ENCODE peak calls at places on chromosomes 11 and 22, in eight cellular contexts. S is activated T-helper 1 cell treated with anti-CD3 and anti-CD28 coated beads, Interleukin-12 subunit alpha, Interleukin-12 subunit beta, Interleukin-2, Interleukin-4 antibody, amounts not matched to agents 30 ng/mL and 10 ng/mL and 1 ng/mL, durations not matched to agents 14 hours and 24 hours and 36 hours; J is 8988T; G is PC-3; I is stimulated activated CD8-positive, alpha-beta memory T cell treated with anti-CD3 and anti-CD28 coated beads, Interleukin-12 subunit alpha, Interleukin-12 subunit beta, amount 100 ng/mL, for 4 hours; E is dorsolateral prefrontal cortex; C is CD4-positive, alpha-beta memory T cell; H is type B pancreatic cell. V is an unnamed sample.

GRCh38 chr11:45580399-45580798 is 85.0 kb downstream of the CHST1 start:
- DNase-seq in S (no peak), J (no peak), G (peak), I (no peak), E (no peak), C (no peak), H (no peak), V (no peak)

GRCh38 chr11:128803440-128803839 is 63.7 kb downstream of the KCNJ1 start:
- DNase-seq in S (no peak), J (no peak), G (no peak), I (no peak), E (no peak), C (no peak), H (no peak), V (no peak)

GRCh38 chr11:126647735-126648134 is 292.2 kb downstream of the ST3GAL4 start:
- DNase-seq in S (no peak), J (no peak), G (peak), I (no peak), E (no peak), C (no peak), H (no peak), V (no peak)

GRCh38 chr11:34890812-34891211 is 25.4 kb downstream of the APIP start:
- DNase-seq in S (no peak), J (no peak), G (peak), I (no peak), E (no peak), C (peak), H (no peak), V (no peak)

GRCh38 chr22:37077802-37078448 is 26.4 kb downstream of the KCTD17 start:
- DNase-seq in S (peak), J (peak), G (peak), I (peak), E (peak), C (peak), H (no peak), V (peak)

GRCh38 chr11:44615913-44616806 is 50.7 kb downstream of the CD82 start:
- DNase-seq in S (no peak), J (no peak), G (no peak), I (no peak), E (no peak), C (no peak), H (no peak), V (no peak)

GRCh38 chr11:111376453-111376871 is 2.6 kb downstream of the POU2AF1 start:
- DNase-seq in S (peak), J (no peak), G (peak), I (no peak), E (no peak), C (no peak), H (no peak), V (no peak)

GRCh38 chr11:126731526-126731925 is 269.0 kb downstream of the KIRREL3 start:
- DNase-seq in S (no peak), J (no peak), G (no peak), I (no peak), E (no peak), C (no peak), H (no peak), V (no peak)

GRCh38 chr22:24772493-24773220 is 1.9 kb downstream of the PIWIL3 start:
- DNase-seq in S (no peak), J (peak), G (peak), I (no peak), E (no peak), C (no peak), H (no peak), V (no peak)

GRCh38 chr22:48397531-48398180 is 1430.0 kb downstream of the BRD1 start:
- DNase-seq in S (no peak), J (no peak), G (no peak), I (no peak), E (no peak), C (no peak), H (no peak), V (no peak)

GRCh38 chr22:33083212-33083611 is 25.0 kb upstream of the SYN3 start:
- DNase-seq in S (no peak), J (no peak), G (peak), I (no peak), E (no peak), C (no peak), H (no peak), V (no peak)

GRCh38 chr22:42680648-42681047 is 31.5 kb upstream of the CYB5R3 start:
- DNase-seq in S (no peak), J (peak), G (peak), I (no peak), E (no peak), C (no peak), H (no peak), V (no peak)

GRCh38 chr11:128621491-128622136 is 34.3 kb upstream of the ETS1 start:
- DNase-seq in S (no peak), J (no peak), G (peak), I (no peak), E (no peak), C (no peak), H (no peak), V (no peak)

GRCh38 chr11:73230276-73230875 is 12.3 kb downstream of the P2RY2 start:
- DNase-seq in S (no peak), J (no peak), G (no peak), I (no peak), E (no peak), C (no peak), H (peak), V (no peak)

GRCh38 chr11:24896118-24896835 is 399.4 kb downstream of the LUZP2 start:
- DNase-seq in S (no peak), J (no peak), G (no peak), I (no peak), E (no peak), C (no peak), H (no peak), V (no peak)

GRCh38 chr11:75033916-75034315 is 45.2 kb downstream of the NEU3 start:
- DNase-seq in S (no peak), J (no peak), G (no peak), I (no peak), E (no peak), C (no peak), H (no peak), V (no peak)

GRCh38 chr11:83063073-83063754 is 8.5 kb downstream of the RAB30 start:
- DNase-seq in S (no peak), J (peak), G (peak), I (no peak), E (no peak), C (peak), H (no peak), V (no peak)

GRCh38 chr11:748007-748359 is 719 bp downstream of the TALDO1 start:
- DNase-seq in S (no peak), J (no peak), G (no peak), I (no peak), E (no peak), C (no peak), H (no peak), V (no peak)

GRCh38 chr11:57424137-57424801 is 2.7 kb downstream of the SLC43A3 start:
- DNase-seq in S (no peak), J (no peak), G (no peak), I (no peak), E (no peak), C (no peak), H (no peak), V (no peak)

GRCh38 chr22:36577019-36577418 is 48.1 kb upstream of the EIF3D start:
- DNase-seq in S (no peak), J (peak), G (peak), I (no peak), E (no peak), C (no peak), H (no peak), V (no peak)

GRCh38 chr11:6315811-6316425 is 4.4 kb downstream of the CAVIN3 start:
- DNase-seq in S (no peak), J (peak), G (peak), I (no peak), E (peak), C (peak), H (no peak), V (no peak)

GRCh38 chr11:93054279-93054678 is 84.8 kb downstream of the MTNR1B start:
- DNase-seq in S (no peak), J (no peak), G (peak), I (no peak), E (no peak), C (no peak), H (no peak), V (no peak)